ENCODE peak calls at places on chromosomes 7 and 10, in four cellular contexts. F is activated naive CD8-positive, alpha-beta T cell treated with anti-CD3 and anti-CD28 coated beads, Interleukin-2, amount 10 ng/mL, durations not matched to agents 7 days and 5 days; I is colonic mucosa; G is stimulated activated CD8-positive, alpha-beta memory T cell treated with anti-CD3 and anti-CD28 coated beads, Interleukin-2, amount 100 ng/mL, for 1 hour. X is an unnamed sample.

GRCh38 chr7:149292101-149292823 is 30.3 kb downstream of the ZNF783 start:
- DNase-seq in F (no peak), I (no peak), G (no peak), X (no peak)

GRCh38 chr7:45701701-45702460 is 127.7 kb downstream of the ADCY1 start:
- DNase-seq in F (no peak), G (no peak), I (no peak), X (no peak)

GRCh38 chr7:23431596-23432284 is 38.6 kb downstream of the IGF2BP3 start:
- DNase-seq in F (no peak), I (no peak), G (no peak), X (no peak)

GRCh38 chr7:139358541-139359365 is 941 bp upstream of the LUC7L2 start:
- DNase-seq in G (no peak), F (peak), I (no peak), X (peak)

GRCh38 chr7:23207029-23207428 is 25.2 kb downstream of the NUP42 start:
- DNase-seq in F (no peak), I (no peak), G (no peak), X (no peak)

GRCh38 chr7:77199008-77199966 is at the start of gene FGL2:
- DNase-seq in F (peak), G (no peak), I (peak), X (peak)

GRCh38 chr10:75326306-75326705 is 75.3 kb downstream of the ZNF503 start:
- DNase-seq in G (no peak), I (no peak), F (no peak), X (no peak)

GRCh38 chr7:118306771-118307170 is 82.3 kb downstream of the ANKRD7 start:
- DNase-seq in I (no peak), F (no peak), G (no peak), X (no peak)

GRCh38 chr7:48182736-48183369 is 11.6 kb downstream of the ABCA13 start:
- DNase-seq in G (no peak), I (no peak), F (no peak), X (no peak)

GRCh38 chr10:80664071-80664680 is 126.5 kb downstream of the SH2D4B start:
- DNase-seq in G (no peak), F (peak), I (peak), X (peak)

GRCh38 chr10:35577915-35578607 is 27.1 kb upstream of the GJD4 start:
- DNase-seq in F (no peak), I (no peak), G (no peak), X (no peak)

GRCh38 chr10:131892817-131893675 is 7.8 kb upstream of the PPP2R2D start:
- DNase-seq in F (no peak), I (no peak), G (no peak), X (no peak)

GRCh38 chr10:35910234-35910633 is 268.1 kb upstream of the FZD8 start:
- DNase-seq in I (no peak), G (no peak), F (no peak), X (no peak)

GRCh38 chr10:124048371-124049290 is 44.8 kb downstream of the CHST15 start:
- DNase-seq in I (no peak), F (no peak), G (no peak), X (no peak)

GRCh38 chr7:29071203-29071804 is 75.0 kb downstream of the CPVL start:
- DNase-seq in F (no peak), I (no peak), G (no peak), X (no peak)

GRCh38 chr10:119782981-119783664 is 57.3 kb downstream of the INPP5F start:
- DNase-seq in F (no peak), I (no peak), G (no peak), X (no peak)

GRCh38 chr7:54880326-54880989 is 121.4 kb upstream of the SEC61G start:
- DNase-seq in F (no peak), G (no peak), I (peak), X (peak)

GRCh38 chr7:43764807-43765491 is 6.5 kb downstream of the BLVRA start:
- DNase-seq in F (no peak), I (no peak), G (no peak), X (no peak)

GRCh38 chr10:87585565-87586514 is 73.8 kb upstream of the PAPSS2 start:
- DNase-seq in I (peak), F (no peak), G (no peak), X (peak)

GRCh38 chr10:17910144-17910789 is 41.5 kb upstream of the SLC39A12 start:
- DNase-seq in G (no peak), I (peak), F (no peak), X (peak)

GRCh38 chr10:62992145-62992721 is 140.9 kb upstream of the NRBF2 start:
- DNase-seq in I (no peak), F (no peak), G (no peak), X (no peak)

GRCh38 chr10:133141963-133142350 is 18.1 kb upstream of the KNDC1 start:
- DNase-seq in G (no peak), I (no peak), F (no peak), X (no peak)

GRCh38 chr7:23115991-23116390 is 10.4 kb downstream of the KLHL7 start:
- DNase-seq in F (no peak), I (no peak), G (no peak), X (no peak)

X was measured in transverse colon.